ENCODE peak calls at places on chromosomes 5 and 9, in nine cellular contexts. H is LoVo; V is stimulated activated CD8-positive, alpha-beta memory T cell treated with anti-CD3 and anti-CD28 coated beads, Interleukin-2, amount 100 ng/mL, for 48 hours; F is amniotic epithelial cell; Y is NCI-H2107; Q is nucleus accumbens; L is effector CD8-positive, alpha-beta T cell; A is EH; I is NCI-H748 treated with DMSO at 0.1 percent for 48 hours. E is an unnamed sample.

GRCh38 chr9:8858250-8859161 is 1058.9 kb upstream of the DMAC1 start:
- DNase-seq in H (no peak), V (no peak), F (no peak), Y (no peak), Q (no peak), L (no peak), A (no peak), I (no peak), E (no peak)

GRCh38 chr5:78005021-78005785 is 229.1 kb upstream of the TBCA start:
- DNase-seq in H (no peak), V (no peak), F (peak; percentile 75), Y (no peak), Q (no peak), L (no peak), A (peak; percentile 65), I (peak; percentile 95), E (no peak)

GRCh38 chr5:112581811-112582320 is 155.8 kb upstream of the APC start:
- DNase-seq in H (no peak), V (no peak), F (no peak), Y (no peak), Q (no peak), L (no peak), A (no peak), I (no peak), E (no peak)

GRCh38 chr9:70228098-70228497 is 30.7 kb upstream of the SMC5 start:
- DNase-seq in H (no peak), V (no peak), F (no peak), Y (no peak), Q (no peak), L (no peak), A (no peak), I (peak; percentile 12), E (no peak)

GRCh38 chr5:5939724-5940370 is 438.5 kb downstream of the MED10 start:
- DNase-seq in H (no peak), V (no peak), F (no peak), Y (no peak), Q (no peak), L (no peak), A (no peak), I (no peak), E (no peak)

GRCh38 chr5:135271533-135272310 is 127.3 kb downstream of the MACROH2A1 start:
- DNase-seq in H (no peak), V (no peak), F (peak; percentile 73), Y (no peak), Q (no peak), L (no peak), A (peak; percentile 58), I (no peak), E (no peak)

GRCh38 chr9:134234001-134234660 is 69.8 kb upstream of the RNU6ATAC start:
- DNase-seq in H (no peak), V (no peak), F (no peak), Y (no peak), Q (no peak), L (no peak), A (no peak), I (no peak), E (no peak)

GRCh38 chr5:166596043-166596442 is 1695.4 kb upstream of the WWC1 start:
- DNase-seq in H (no peak), V (no peak), F (no peak), Y (no peak), Q (no peak), L (no peak), A (no peak), I (no peak), E (no peak)

GRCh38 chr5:94045839-94046782 is 304.7 kb upstream of the POU5F2 start:
- DNase-seq in H (no peak), V (no peak), F (no peak), Y (no peak), Q (no peak), L (no peak), A (no peak), I (no peak), E (no peak)

GRCh38 chr5:119393746-119394145 is 37.9 kb downstream of the TNFAIP8 start:
- DNase-seq in H (no peak), V (no peak), F (peak; percentile 69), Y (no peak), Q (no peak), L (no peak), A (peak; percentile 68), I (no peak), E (no peak)

GRCh38 chr9:128420651-128421473 is at the start of gene CERCAM:
- DNase-seq in H (peak; percentile 66), V (peak; percentile 40), F (peak; percentile 15), Y (no peak), Q (no peak), L (peak; percentile 39), A (peak; percentile 69), I (no peak), E (no peak)

GRCh38 chr5:181190711-181191525 is 14.1 kb downstream of the TRIM7 start:
- DNase-seq in H (peak; percentile 57), V (no peak), F (peak; percentile 32), Y (no peak), Q (no peak), L (no peak), A (no peak), I (no peak), E (no peak)

GRCh38 chr5:14395411-14395810 is 186.2 kb upstream of the OTULINL start:
- DNase-seq in H (no peak), V (no peak), F (no peak), Y (no peak), Q (no peak), L (no peak), A (no peak), I (no peak), E (no peak)

GRCh38 chr5:121006206-121006605 is 542.1 kb downstream of the PRR16 start:
- DNase-seq in H (no peak), V (no peak), F (peak; percentile 9), Y (no peak), Q (no peak), L (no peak), A (no peak), I (no peak), E (no peak)

GRCh38 chr9:136943291-136944093 is 1.0 kb downstream of the FBXW5 start:
- DNase-seq in H (peak; percentile 23), V (peak; percentile 36), F (peak; percentile 5), Y (no peak), Q (no peak), L (no peak), A (no peak), I (no peak), E (no peak)

GRCh38 chr5:78661044-78661443 is 12.5 kb upstream of the LHFPL2 start:
- DNase-seq in H (no peak), V (no peak), F (no peak), Y (no peak), Q (no peak), L (no peak), A (no peak), I (no peak), E (no peak)

GRCh38 chr5:174951151-174951780 is 226.9 kb downstream of the MSX2 start:
- DNase-seq in H (peak; percentile 73), V (peak; percentile 17), F (peak; percentile 45), Y (peak; percentile 3), Q (no peak), L (peak; percentile 12), A (peak; percentile 74), I (peak; percentile 56), E (peak; percentile 57)

GRCh38 chr5:172142709-172143215 is 45.3 kb downstream of the STK10 start:
- DNase-seq in H (no peak), V (no peak), F (peak; percentile 77), Y (no peak), Q (no peak), L (no peak), A (peak; percentile 22), I (no peak), E (no peak)

GRCh38 chr9:2000314-2000713 is 14.8 kb upstream of the SMARCA2 start:
- DNase-seq in H (no peak), V (no peak), F (no peak), Y (no peak), Q (no peak), L (no peak), A (no peak), I (no peak), E (no peak)

GRCh38 chr9:92648447-92649406 is 21.2 kb downstream of the IPPK start:
- DNase-seq in H (no peak), V (no peak), F (no peak), Y (no peak), Q (no peak), L (no peak), A (no peak), I (no peak), E (no peak)

GRCh38 chr5:139178948-139179347 is 19.2 kb downstream of the SIL1 start:
- DNase-seq in H (no peak), V (no peak), F (peak; percentile 58), Y (no peak), Q (no peak), L (no peak), A (peak; percentile 40), I (no peak), E (no peak)

GRCh38 chr5:94021246-94021645 is 279.8 kb upstream of the POU5F2 start:
- DNase-seq in H (peak; percentile 60), V (no peak), F (peak; percentile 80), Y (no peak), Q (no peak), L (no peak), A (peak; percentile 53), I (peak; percentile 27), E (no peak)

E was measured in HL-60.